ENCODE peak calls at places on chromosomes 1 and 21, in four cellular contexts. One of them, this sample, is unnamed. For H3K4me1, the result is how much of the 10 kb centered on the place peaks cover.

GRCh38 chr21:17370750-17371325 is 142.0 kb upstream of the CXADR start:
- DNase-seq in GM12878: no peak
- DNase-seq in transverse colon: no peak
- DNase-seq in A549: no peak
- DNase-seq in this sample: no peak

GRCh38 chr1:94892604-94893280 is 34.2 kb downstream of the CNN3 start:
- DNase-seq in GM12878: no peak
- DNase-seq in A549: no peak
- DNase-seq in transverse colon: peak
- DNase-seq in this sample: no peak

GRCh38 chr1:29501227-29501976 is 265.1 kb downstream of the PTPRU start:
- DNase-seq in A549: no peak
- DNase-seq in transverse colon: no peak
- DNase-seq in GM12878: no peak
- DNase-seq in this sample: no peak

GRCh38 chr1:167130782-167131520 is 37.1 kb downstream of the STYXL2 start:
- DNase-seq in A549: no peak
- DNase-seq in GM12878: no peak
- DNase-seq in transverse colon: no peak
- DNase-seq in this sample: no peak

GRCh38 chr1:201444792-201445191 is 23.3 kb upstream of the TNNI1 start:
- DNase-seq in GM12878: no peak
- DNase-seq in A549: no peak
- DNase-seq in transverse colon: no peak
- DNase-seq in this sample: no peak

GRCh38 chr1:91091812-91092211 is 70.0 kb upstream of the ZNF644 start:
- DNase-seq in transverse colon: no peak
- DNase-seq in A549: no peak
- DNase-seq in GM12878: no peak
- DNase-seq in this sample: no peak

GRCh38 chr1:116915182-116915611 is 5.5 kb downstream of the PTGFRN start:
- DNase-seq in transverse colon: peak
- DNase-seq in A549: no peak
- DNase-seq in GM12878: no peak
- DNase-seq in this sample: no peak

GRCh38 chr1:206002833-206003532 is at the start of gene RAB7B:
- DNase-seq in A549: peak
- DNase-seq in transverse colon: peak
- DNase-seq in GM12878: no peak
- DNase-seq in this sample: peak

GRCh38 chr1:219542828-219543518 is 69.9 kb downstream of the ZC3H11B start:
- DNase-seq in GM12878: no peak
- DNase-seq in A549: no peak
- DNase-seq in transverse colon: no peak
- DNase-seq in this sample: no peak

GRCh38 chr1:201270616-201271390 is 12.5 kb upstream of the PKP1 start:
- DNase-seq in transverse colon: no peak
- DNase-seq in GM12878: no peak
- DNase-seq in A549: no peak
- DNase-seq in this sample: no peak

GRCh38 chr1:3011127-3011526 is 10.1 kb upstream of the ACTRT2 start:
- DNase-seq in GM12878: no peak
- DNase-seq in transverse colon: no peak
- DNase-seq in A549: no peak
- DNase-seq in this sample: no peak

GRCh38 chr1:36557041-36558000 is 74.6 kb upstream of the CSF3R start:
- DNase-seq in GM12878: no peak
- DNase-seq in transverse colon: no peak
- DNase-seq in A549: no peak
- DNase-seq in this sample: no peak

GRCh38 chr1:154607084-154607747 is 770 bp downstream of the ADAR start:
- DNase-seq in GM12878: no peak
- DNase-seq in transverse colon: peak
- DNase-seq in A549: no peak
- DNase-seq in this sample: no peak

GRCh38 chr21:29092102-29092959 is 18.9 kb upstream of the CCT8 start:
- DNase-seq in GM12878: no peak
- DNase-seq in transverse colon: no peak
- DNase-seq in A549: no peak
- DNase-seq in this sample: no peak

GRCh38 chr1:37035828-37036666 is 1.7 kb upstream of the GRIK3 start:
- DNase-seq in A549: no peak
- DNase-seq in GM12878: no peak
- DNase-seq in transverse colon: no peak
- DNase-seq in this sample: no peak

GRCh38 chr1:164480285-164480907 is 78.6 kb upstream of the PBX1 start:
- DNase-seq in A549: no peak
- DNase-seq in transverse colon: no peak
- DNase-seq in GM12878: no peak
- DNase-seq in this sample: no peak

GRCh38 chr1:215119719-215120118 is 37.2 kb downstream of the KCNK2 start:
- DNase-seq in GM12878: no peak
- DNase-seq in A549: no peak
- DNase-seq in transverse colon: no peak
- DNase-seq in this sample: no peak

GRCh38 chr1:166924829-166925541 is 48.9 kb upstream of the TADA1 start:
- DNase-seq in transverse colon: no peak
- DNase-seq in A549: no peak
- DNase-seq in GM12878: peak
- DNase-seq in this sample: no peak

GRCh38 chr21:14071902-14072734 is 138.6 kb downstream of the LIPI start:
- DNase-seq in GM12878: no peak
- DNase-seq in A549: no peak
- DNase-seq in transverse colon: no peak
- DNase-seq in this sample: no peak

GRCh38 chr21:19321688-19322087 is 918.1 kb upstream of the TMPRSS15 start:
- DNase-seq in A549: no peak
- DNase-seq in GM12878: no peak
- DNase-seq in transverse colon: no peak
- DNase-seq in this sample: no peak

GRCh38 chr1:154304664-154305337 is 16.1 kb upstream of the AQP10 start:
- DNase-seq in A549: no peak
- DNase-seq in transverse colon: no peak
- DNase-seq in GM12878: no peak
- DNase-seq in this sample: no peak

GRCh38 chr1:205595435-205595834 is 36.4 kb downstream of the ELK4 start:
- DNase-seq in GM12878: no peak
- DNase-seq in transverse colon: no peak
- DNase-seq in A549: no peak
- DNase-seq in this sample: peak

GRCh38 chr1:244352156-244352830 is 99.4 kb downstream of the ADSS2 start:
- DNase-seq in transverse colon: peak
- DNase-seq in GM12878: no peak
- DNase-seq in A549: no peak
- DNase-seq in this sample: no peak

GRCh38 chr1:222654849-222655248 is 37.0 kb downstream of the MIA3 start:
- DNase-seq in transverse colon: peak
- DNase-seq in A549: no peak
- DNase-seq in GM12878: peak
- DNase-seq in this sample: no peak

GRCh38 chr1:6322161-6322560 is 61.3 kb upstream of the GPR153 start:
- DNase-seq in A549: no peak
- DNase-seq in GM12878: no peak
- DNase-seq in transverse colon: no peak
- DNase-seq in this sample: no peak

GRCh38 chr1:204971700-204972336 is 71.2 kb upstream of the CNTN2 start:
- DNase-seq in A549: peak
- DNase-seq in GM12878: no peak
- DNase-seq in transverse colon: no peak
- DNase-seq in this sample: no peak

GRCh38 chr1:10663668-10664035 is 132.8 kb downstream of the CASZ1 start:
- DNase-seq in transverse colon: peak
- DNase-seq in GM12878: no peak
- DNase-seq in A549: no peak
- DNase-seq in this sample: no peak

GRCh38 chr1:10664251-10664650 is 132.2 kb downstream of the CASZ1 start:
- DNase-seq in transverse colon: no peak
- DNase-seq in A549: no peak
- DNase-seq in GM12878: no peak
- DNase-seq in this sample: no peak

GRCh38 chr1:10662824-10663667 is 133.4 kb downstream of the CASZ1 start:
- DNase-seq in A549: no peak
- DNase-seq in GM12878: no peak
- DNase-seq in transverse colon: no peak
- DNase-seq in this sample: no peak

GRCh38 chr1:10661453-10661852 is 135.0 kb downstream of the CASZ1 start:
- DNase-seq in transverse colon: no peak
- DNase-seq in GM12878: no peak
- DNase-seq in A549: no peak
- DNase-seq in this sample: no peak

GRCh38 chr1:10662090-10662688 is 134.3 kb downstream of the CASZ1 start:
- DNase-seq in GM12878: no peak
- DNase-seq in transverse colon: no peak
- DNase-seq in A549: no peak
- DNase-seq in this sample: no peak
- H3K4me1 ChIP-seq in GM12878: under half
- H3K4me1 ChIP-seq in transverse colon: under half
- H3K4me1 ChIP-seq in A549: under half
- H3K4me1 ChIP-seq in this sample: under half

DNA sequence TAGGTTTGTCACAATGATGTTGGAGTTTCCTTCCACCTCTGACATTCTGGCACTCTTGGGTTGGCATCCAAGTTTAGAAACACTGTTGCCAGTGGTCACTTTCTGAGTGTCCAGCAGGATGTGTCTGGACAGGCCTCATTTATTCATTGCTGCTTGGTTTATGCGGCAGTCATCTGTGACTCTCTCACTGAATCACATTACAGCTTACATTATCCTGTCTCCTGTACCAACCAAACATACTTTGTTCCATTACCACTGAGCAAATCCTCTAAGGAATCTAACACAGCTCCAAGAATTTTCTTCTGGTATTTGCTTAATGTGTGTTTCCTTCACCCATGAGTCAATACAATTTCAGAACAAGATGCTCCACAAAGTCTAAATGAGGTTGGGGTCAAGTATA is 19.9 kb downstream of the SGIP1 start:
- DNase-seq in GM12878: no peak
- DNase-seq in A549: no peak
- DNase-seq in transverse colon: no peak
- DNase-seq in this sample: no peak
- TF ChIP-seq POLR2A in GM12878: no peak
- TF ChIP-seq POLR2A in A549: no peak
- TF ChIP-seq POLR2A in transverse colon: no peak
- TF ChIP-seq POLR2A in this sample: no peak

DNA sequence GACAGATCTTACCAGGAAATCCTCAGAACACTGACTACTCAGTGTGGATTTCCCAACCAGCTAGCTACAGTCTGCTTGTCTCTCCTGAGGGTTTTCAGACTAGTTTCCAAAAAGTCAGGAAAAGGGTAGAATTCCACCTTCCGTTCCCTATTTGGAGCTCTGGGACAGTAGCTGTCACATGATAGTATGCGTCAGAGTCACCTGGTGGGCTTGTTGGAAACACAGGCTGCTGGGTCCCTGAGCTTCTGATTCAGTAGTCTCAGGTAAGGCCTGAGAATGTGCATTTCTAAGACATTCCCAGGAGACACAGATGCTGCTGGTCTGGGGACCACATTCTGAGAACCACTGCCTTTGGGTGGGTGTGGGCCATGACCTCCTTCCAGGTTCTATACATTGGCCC is 272.5 kb downstream of the DISC1 start:
- DNase-seq in transverse colon: no peak
- DNase-seq in GM12878: no peak
- DNase-seq in A549: no peak
- DNase-seq in this sample: no peak
- TF ChIP-seq EP300 in transverse colon: no peak
- TF ChIP-seq EP300 in GM12878: no peak
- TF ChIP-seq EP300 in A549: no peak
- TF ChIP-seq EP300 in this sample: no peak

DNA sequence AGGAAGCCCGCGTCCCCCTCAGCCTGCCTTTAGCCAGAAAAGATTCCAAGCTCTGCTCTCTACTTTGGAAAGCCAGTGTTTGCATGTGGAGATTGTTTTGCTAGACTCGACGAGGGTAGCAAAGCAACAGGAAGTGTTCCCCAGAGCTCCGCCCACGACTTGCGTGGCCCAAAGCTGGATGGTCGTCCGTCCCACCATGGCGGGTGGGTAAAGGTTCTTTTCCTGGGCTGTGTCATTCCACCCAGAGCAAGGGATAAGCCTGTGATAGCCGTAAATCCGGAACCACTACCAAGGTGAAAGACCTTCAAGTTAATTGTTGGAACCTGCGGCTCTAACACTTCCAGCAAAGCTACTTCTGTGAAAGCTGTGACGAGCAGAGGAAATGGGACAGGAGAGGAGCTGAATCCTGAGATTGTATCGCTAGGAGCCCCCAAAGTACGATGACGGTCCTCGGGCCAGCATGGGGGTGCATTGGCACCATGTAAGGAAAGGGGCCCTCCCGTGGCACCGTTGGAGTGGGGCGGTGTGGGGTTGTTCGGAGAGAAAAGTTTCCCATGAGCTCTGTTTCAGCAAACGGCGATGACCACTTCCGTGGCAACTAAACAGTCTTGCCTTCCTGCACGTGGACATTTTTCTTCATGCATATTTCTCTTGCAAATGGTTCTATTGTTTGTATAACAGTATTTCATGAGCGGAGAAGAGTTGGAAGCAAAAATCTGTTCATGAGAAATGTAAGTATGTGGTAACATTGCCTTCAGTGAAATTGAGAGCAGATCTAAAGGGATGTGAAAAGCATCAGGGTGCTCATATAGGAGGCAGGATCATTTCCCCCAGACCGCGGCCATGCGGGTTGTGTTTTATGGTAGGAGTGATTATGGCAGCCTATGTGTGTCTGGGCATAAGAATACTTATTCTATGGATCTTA is 8.3 kb downstream of the MX2 start:
- DNase-seq in transverse colon: no peak
- DNase-seq in A549: no peak
- DNase-seq in GM12878: peak
- DNase-seq in this sample: peak
- H3K4me1 ChIP-seq in transverse colon: under half
- H3K4me1 ChIP-seq in A549: under half
- H3K4me1 ChIP-seq in GM12878: under half
- H3K4me1 ChIP-seq in this sample: under half